ENCODE peak calls at places on chromosome 11, in six cellular contexts. P is stimulated activated CD8-positive, alpha-beta memory T cell treated with anti-CD3 and anti-CD28 coated beads, Interleukin-7, amount 100 ng/mL, for 24 hours; T is MCF 10A; M is NCI-H1105; B is immature natural killer cell; S is effector CD4-positive, alpha-beta T cell. F is an unnamed sample.

GRCh38 chr11:66958956-66959274 is 732 bp upstream of the PC start:
- DNase-seq in P (no peak), T (no peak), M (no peak), B (no peak), S (no peak), F (no peak)

GRCh38 chr11:59766542-59766941 is 11.4 kb downstream of the STX3 start:
- DNase-seq in P (no peak), T (no peak), M (no peak), B (no peak), S (no peak), F (no peak)

GRCh38 chr11:79466411-79466810 is 25.6 kb upstream of the TENM4 start:
- DNase-seq in P (no peak), T (peak), M (no peak), B (no peak), S (no peak), F (no peak)

GRCh38 chr11:64869571-64870175 is 8.7 kb downstream of the EHD1 start:
- DNase-seq in P (no peak), T (no peak), M (no peak), B (no peak), S (no peak), F (no peak)

GRCh38 chr11:107653077-107653476 is 58.8 kb downstream of the SLN start:
- DNase-seq in P (no peak), T (peak), M (no peak), B (no peak), S (no peak), F (no peak)

GRCh38 chr11:14645985-14646900 is 2.6 kb downstream of the PDE3B start:
- DNase-seq in P (no peak), T (no peak), M (no peak), B (no peak), S (no peak), F (peak)

GRCh38 chr11:1467270-1467669 is 19.3 kb downstream of the MOB2 start:
- DNase-seq in P (no peak), T (no peak), M (no peak), B (no peak), S (no peak), F (no peak)

GRCh38 chr11:111949519-111950426 is 12.6 kb downstream of the DIXDC1 start:
- DNase-seq in P (no peak), T (no peak), M (no peak), B (peak), S (no peak), F (no peak)

GRCh38 chr11:96607890-96608558 is 218.2 kb downstream of the JRKL start:
- DNase-seq in P (no peak), T (no peak), M (no peak), B (no peak), S (no peak), F (no peak)

GRCh38 chr11:15920856-15921629 is 435.3 kb downstream of the SOX6 start:
- DNase-seq in P (no peak), T (no peak), M (no peak), B (no peak), S (no peak), F (no peak)

GRCh38 chr11:125532668-125533067 is 36.6 kb upstream of the FEZ1 start:
- DNase-seq in P (no peak), T (no peak), M (no peak), B (no peak), S (no peak), F (no peak)

GRCh38 chr11:76637491-76638266 is 32.9 kb downstream of the LRRC32 start:
- DNase-seq in P (no peak), T (no peak), M (no peak), B (no peak), S (no peak), F (no peak)

GRCh38 chr11:75342231-75342918 is 9.1 kb downstream of the ARRB1 start:
- DNase-seq in P (no peak), T (no peak), M (no peak), B (no peak), S (no peak), F (no peak)

GRCh38 chr11:69509381-69509780 is 27.9 kb downstream of the LINC01488 start:
- DNase-seq in P (no peak), T (no peak), M (no peak), B (no peak), S (no peak), F (no peak)

GRCh38 chr11:26805001-26805400 is 83.1 kb upstream of the SLC5A12 start:
- DNase-seq in P (no peak), T (no peak), M (no peak), B (no peak), S (no peak), F (no peak)

GRCh38 chr11:125756050-125756449 is 10.0 kb downstream of the PATE1 start:
- DNase-seq in P (no peak), T (no peak), M (no peak), B (no peak), S (no peak), F (no peak)

GRCh38 chr11:87219266-87219665 is 181.5 kb downstream of the TMEM135 start:
- DNase-seq in P (no peak), T (no peak), M (no peak), B (peak), S (no peak), F (no peak)

GRCh38 chr11:65388731-65389130 is 2.3 kb downstream of the FRMD8 start:
- DNase-seq in P (no peak), T (no peak), M (no peak), B (no peak), S (no peak), F (no peak)

F was measured in CD4-positive, alpha-beta memory T cell.